ENCODE peak calls at places on chromosomes 7 and 10, in four cellular contexts. A is pancreas, C is IMR-90, Z is Panc1. O is an unnamed sample. For H3K9me3, the result is how much of the 10 kb centered on the place peaks cover.

GRCh38 chr10:100730739-100731602 is 14.4 kb upstream of the PAX2 start:
- DNase-seq in A (peak), C (peak), Z (no peak), O (peak)

GRCh38 chr7:2680792-2681490 is 7.1 kb upstream of the AMZ1 start:
- DNase-seq in A (peak), C (peak), Z (peak), O (peak)

GRCh38 chr10:75743231-75743864 is 311.9 kb downstream of the LRMDA start:
- DNase-seq in A (no peak), C (no peak), Z (no peak), O (no peak)

GRCh38 chr10:22618081-22618785 is 96.1 kb downstream of the PIP4K2A start:
- DNase-seq in A (no peak), C (peak), Z (no peak), O (no peak)

GRCh38 chr10:48478469-48478868 is 126.4 kb downstream of the ARHGAP22 start:
- DNase-seq in A (no peak), C (no peak), Z (no peak), O (no peak)

GRCh38 chr7:147813316-147813715 is 777.2 kb upstream of the C7orf33 start:
- DNase-seq in A (no peak), C (no peak), Z (no peak), O (no peak)

GRCh38 chr7:152860302-152860701 is 100.8 kb downstream of the ACTR3B start:
- DNase-seq in A (no peak), C (no peak), Z (no peak), O (no peak)

GRCh38 chr7:151091431-151091830 is 5.2 kb downstream of the AGAP3 start:
- DNase-seq in A (no peak), C (no peak), Z (no peak), O (no peak)

GRCh38 chr10:42488416-42488815 is 150.0 kb downstream of the ZNF33B start:
- DNase-seq in A (no peak), C (peak), Z (no peak), O (no peak)

GRCh38 chr7:8356071-8356470 is 77.3 kb upstream of the NXPH1 start:
- DNase-seq in A (no peak), C (no peak), Z (no peak), O (no peak)

GRCh38 chr10:59905066-59905734 is 1.2 kb downstream of the CCDC6 start:
- DNase-seq in A (peak), C (peak), Z (no peak), O (peak)

GRCh38 chr10:54614062-54614461 is 187.0 kb downstream of the PCDH15 start:
- DNase-seq in A (no peak), C (no peak), Z (no peak), O (no peak)

GRCh38 chr7:117582219-117582704 is 102.4 kb downstream of the CFTR start:
- DNase-seq in A (no peak), C (peak), Z (no peak), O (no peak)

GRCh38 chr7:98294798-98295382 is 13.4 kb downstream of the BRI3 start:
- DNase-seq in A (peak), C (peak), Z (no peak), O (peak)

GRCh38 chr7:78134256-78134655 is 335.7 kb downstream of the PHTF2 start:
- DNase-seq in A (no peak), C (peak), Z (peak), O (no peak)

GRCh38 chr7:76280408-76280807 is 22.1 kb upstream of the HSPB1 start:
- DNase-seq in A (no peak), C (no peak), Z (no peak), O (no peak)

GRCh38 chr7:101137651-101138148 is 10.8 kb downstream of the SERPINE1 start:
- DNase-seq in A (no peak), C (no peak), Z (no peak), O (no peak)

GRCh38 chr10:59006511-59007306 is 169.7 kb upstream of the PHYHIPL start:
- DNase-seq in A (no peak), C (peak), Z (no peak), O (no peak)

GRCh38 chr7:66504131-66504530 is 124.5 kb upstream of the KCTD7 start:
- DNase-seq in A (no peak), C (no peak), Z (no peak), O (no peak)

GRCh38 chr7:129256221-129256620 is 31.4 kb downstream of the AHCYL2 start:
- DNase-seq in A (no peak), C (no peak), Z (no peak), O (no peak)

GRCh38 chr10:13978844-13979227 is 351.9 kb downstream of the FRMD4A start:
- DNase-seq in A (no peak), C (no peak), Z (no peak), O (no peak)

GRCh38 chr7:24141876-24142509 is 142.0 kb upstream of the NPY start:
- DNase-seq in A (no peak), C (no peak), Z (no peak), O (no peak)

GRCh38 chr10:36608251-36608650 is 517.1 kb upstream of the ANKRD30A start:
- DNase-seq in A (no peak), C (peak), Z (no peak), O (no peak)

GRCh38 chr10:46225597-46225996 is 61.2 kb upstream of the ANTXRL start:
- DNase-seq in A (peak), C (no peak), Z (no peak), O (peak)

GRCh38 chr7:34991938-34992840 is 45.1 kb downstream of the DPY19L1 start:
- DNase-seq in A (no peak), C (peak), Z (no peak), O (no peak)

GRCh38 chr7:37097276-37097675 is 351.4 kb downstream of the ELMO1 start:
- DNase-seq in A (no peak), C (no peak), Z (no peak), O (no peak)
- TF ChIP-seq CTCF in A (no peak), C (no peak), Z (peak), O (no peak)

GRCh38 chr7:156420496-156420895 is 220.1 kb upstream of the RNF32 start:
- DNase-seq in A (no peak), C (no peak), Z (no peak), O (no peak)

GRCh38 chr7:156423876-156424275 is 216.7 kb upstream of the RNF32 start:
- DNase-seq in A (no peak), C (no peak), Z (no peak), O (no peak)

GRCh38 chr7:156419782-156420181 is 220.8 kb upstream of the RNF32 start:
- DNase-seq in A (no peak), C (no peak), Z (no peak), O (no peak)
- H3K9me3 ChIP-seq in A (under half), C (under half), Z (under half), O (under half)

GRCh38 chr10:3527869-3528268 is 257.1 kb downstream of the KLF6 start:
- DNase-seq in A (no peak), C (no peak), Z (no peak), O (no peak)

GRCh38 chr10:3526721-3527120 is 258.3 kb downstream of the KLF6 start:
- DNase-seq in A (no peak), C (peak), Z (no peak), O (no peak)

GRCh38 chr10:3524086-3524960 is 260.7 kb downstream of the KLF6 start:
- DNase-seq in A (no peak), C (no peak), Z (no peak), O (no peak)

GRCh38 chr10:3527144-3527543 is 257.9 kb downstream of the KLF6 start:
- DNase-seq in A (no peak), C (peak), Z (no peak), O (no peak)

DNA sequence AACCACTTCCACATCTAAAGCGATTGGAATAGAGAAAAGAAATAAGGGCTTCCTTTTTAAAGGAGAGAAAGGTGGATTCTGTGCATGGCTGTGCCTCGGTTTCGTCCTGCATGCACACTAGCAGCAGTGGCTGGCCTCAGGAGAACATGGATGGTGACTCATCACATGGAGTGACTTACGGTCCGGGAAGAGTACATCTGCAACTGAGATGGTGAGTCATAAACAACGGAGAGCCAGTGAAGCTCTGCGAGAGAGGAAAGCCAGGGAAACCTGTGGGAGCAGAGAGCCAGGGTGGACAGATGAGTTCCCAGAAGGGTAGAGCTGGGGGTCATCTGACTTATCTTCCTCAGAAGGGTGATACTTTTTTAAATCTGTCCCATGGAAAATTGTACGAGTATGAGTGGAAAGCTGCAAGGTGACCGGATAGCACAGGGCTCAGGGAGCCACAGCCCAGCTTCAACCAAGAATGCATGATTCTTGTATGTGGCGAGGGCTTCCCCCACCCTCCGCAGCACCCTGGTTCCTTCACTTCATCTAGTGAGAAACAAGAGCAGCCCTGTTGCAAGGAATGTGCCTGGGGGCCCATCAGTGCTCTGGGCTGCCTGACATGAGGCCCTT is 259.1 kb downstream of the KLF6 start:
- DNase-seq in A (no peak), C (peak), Z (peak), O (no peak)
- H3K27ac ChIP-seq in A (no peak), C (peak), Z (no peak), O (no peak)

GRCh38 chr10:113746188-113746950 is 5.1 kb upstream of the PLEKHS1 start:
- DNase-seq in A (no peak), C (no peak), Z (no peak), O (no peak)
- TF ChIP-seq CTCF in A (no peak), C (no peak), Z (no peak), O (no peak)

GRCh38 chr7:156795415-156795814 is 97.6 kb downstream of the LMBR1 start:
- DNase-seq in A (no peak), C (no peak), Z (no peak), O (no peak)
- H3K9me3 ChIP-seq in A (under half), C (under half), Z (under half), O (under half)

DNA sequence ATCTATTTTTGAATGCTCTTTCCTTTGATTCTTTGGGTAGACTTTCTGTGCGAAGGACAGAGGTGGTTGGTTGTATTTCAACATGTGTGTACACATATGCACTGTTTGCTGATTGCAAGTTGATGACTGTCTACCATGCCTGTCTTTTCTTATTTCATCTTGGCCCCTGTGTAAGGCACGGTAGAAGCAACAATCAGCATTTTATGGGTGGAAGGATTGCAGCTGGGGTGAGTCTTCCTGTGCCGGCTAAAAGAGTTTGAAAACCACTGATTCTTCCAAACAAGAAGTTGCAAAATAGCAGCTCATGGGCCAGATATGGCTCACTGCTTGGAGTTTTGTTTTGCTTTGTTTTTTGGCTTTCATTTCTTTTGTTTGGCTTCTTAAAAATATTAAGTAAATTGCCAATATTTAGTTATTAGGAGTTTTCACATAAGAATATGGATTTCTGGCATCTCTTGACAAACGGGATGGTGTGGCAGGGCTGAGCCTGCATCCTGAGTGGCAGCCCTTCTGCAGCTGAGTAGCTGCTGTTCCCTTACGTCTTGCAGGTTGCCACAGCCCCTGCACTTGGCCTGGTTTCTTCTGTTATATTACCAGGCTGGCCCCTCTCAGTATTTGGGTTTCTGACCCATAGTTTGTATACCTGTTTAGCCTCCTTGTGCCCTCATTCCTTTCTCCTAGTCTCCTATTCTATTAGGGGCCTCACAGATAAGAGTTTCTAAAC is 7.2 kb downstream of the ZNF862 start:
- DNase-seq in A (no peak), C (no peak), Z (no peak), O (no peak)
- H3K27ac ChIP-seq in A (no peak), C (peak), Z (no peak), O (peak)

GRCh38 chr7:162583-163297 is 29.6 kb upstream of the FAM20C start:
- DNase-seq in A (peak), C (no peak), Z (no peak), O (peak)

GRCh38 chr7:163971-164881 is 28.1 kb upstream of the FAM20C start:
- DNase-seq in A (peak), C (no peak), Z (no peak), O (peak)

GRCh38 chr7:164882-165660 is 27.3 kb upstream of the FAM20C start:
- DNase-seq in A (peak), C (no peak), Z (no peak), O (peak)

GRCh38 chr7:161786-162185 is 30.6 kb upstream of the FAM20C start:
- DNase-seq in A (peak), C (no peak), Z (no peak), O (peak)

DNA sequence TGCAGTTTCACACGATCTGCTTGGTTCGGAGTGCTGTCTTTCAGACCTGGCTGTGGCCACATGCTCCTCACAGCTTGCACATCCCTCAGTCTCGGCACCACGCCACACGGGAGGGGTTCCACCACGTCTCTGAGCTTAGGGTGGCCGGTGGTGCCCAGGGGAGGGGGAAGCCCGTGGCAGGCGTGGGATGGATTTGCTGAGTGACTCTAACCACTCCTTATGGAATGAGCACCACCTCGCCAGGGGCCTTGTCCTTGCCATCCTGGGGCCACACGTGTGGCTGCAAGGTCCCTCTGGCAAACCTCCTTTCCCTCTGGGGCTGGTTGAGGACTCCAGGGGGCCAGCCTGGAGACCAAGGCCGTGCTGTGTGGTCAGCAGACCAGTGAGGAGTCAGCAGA is 29.1 kb upstream of the FAM20C start:
- DNase-seq in A (peak), C (no peak), Z (no peak), O (peak)
- TF ChIP-seq CTCF in A (no peak), C (no peak), Z (no peak), O (no peak)

DNA sequence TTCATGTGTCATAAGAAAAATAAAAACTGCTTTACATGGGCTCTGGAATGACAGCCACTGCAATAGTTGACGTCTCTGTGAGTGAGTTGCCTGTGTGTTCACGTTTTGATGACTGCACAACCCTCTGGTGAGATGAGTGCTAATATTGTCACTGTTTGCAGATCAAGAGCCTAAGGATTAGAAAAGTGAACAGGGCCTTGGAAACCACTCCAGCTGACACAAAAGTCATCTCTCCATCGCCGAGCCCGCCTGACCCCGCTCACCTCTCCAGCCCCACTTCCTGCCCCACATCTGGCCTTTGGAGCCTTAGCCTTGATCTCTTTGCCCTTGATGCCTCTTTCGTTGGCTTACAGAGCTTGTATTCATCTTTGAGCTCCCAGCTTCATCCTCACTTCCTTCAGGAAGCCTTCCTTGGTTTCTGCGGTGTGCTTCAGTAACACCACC is 351.7 kb downstream of the TCERG1L start:
- DNase-seq in A (no peak), C (no peak), Z (no peak), O (no peak)
- H3K9me3 ChIP-seq in A (under half), C (half or more), Z (under half), O (under half)

O was measured in upper lobe of right lung.